ENCODE peak calls at places on chromosomes 5 and 9, in seven cellular contexts. Q, J, B, K, Z, S and H are unnamed samples.

GRCh38 chr9:19174127-19174921 is 47.0 kb upstream of the PLIN2 start:
- DNase-seq in B (peak; percentile 85), Z (peak; percentile 96), S (peak; percentile 83), K (peak; percentile 98), J (peak; percentile 65), Q (peak; percentile 34), H (peak; percentile 94)

GRCh38 chr9:127938298-127938690 is 640 bp upstream of the DPM2 start:
- DNase-seq in J (no peak), Q (no peak), B (no peak), S (no peak), Z (no peak), K (no peak), H (no peak)

GRCh38 chr5:115825948-115826347 is 9.5 kb upstream of the CDO1 start:
- DNase-seq in Q (no peak), B (no peak), J (no peak), S (no peak), K (no peak), Z (no peak), H (no peak)

GRCh38 chr5:127404190-127404589 is 113.2 kb upstream of the PRRC1 start:
- DNase-seq in K (no peak), Q (no peak), Z (no peak), J (no peak), S (no peak), B (no peak), H (no peak)

GRCh38 chr5:174552428-174552827 is 172.0 kb upstream of the MSX2 start:
- DNase-seq in S (no peak), B (no peak), K (no peak), Q (no peak), Z (no peak), J (no peak), H (no peak)

GRCh38 chr9:127644428-127644827 is 32.4 kb downstream of the STXBP1 start:
- DNase-seq in J (no peak), Z (no peak), K (no peak), S (no peak), Q (no peak), B (no peak), H (no peak)

GRCh38 chr9:71685394-71685793 is 82.9 kb downstream of the CEMIP2 start:
- DNase-seq in S (no peak), Z (no peak), J (no peak), K (no peak), B (no peak), Q (no peak), H (no peak)

GRCh38 chr9:16371306-16371705 is 499.2 kb downstream of the BNC2 start:
- DNase-seq in K (no peak), Q (no peak), J (no peak), S (no peak), B (no peak), Z (no peak), H (no peak)

GRCh38 chr5:147216552-147217154 is 18.2 kb upstream of the STK32A start:
- DNase-seq in J (no peak), K (peak; percentile 2), B (peak; percentile 34), Z (no peak), S (no peak), Q (no peak), H (no peak)

GRCh38 chr5:96963267-96963666 is 27.4 kb downstream of the LNPEP start:
- DNase-seq in Q (peak; percentile 73), Z (peak; percentile 92), S (peak; percentile 60), B (peak; percentile 68), K (peak; percentile 93), J (no peak), H (peak; percentile 82)

GRCh38 chr5:179823937-179824744 is 3.4 kb downstream of the SQSTM1 start:
- DNase-seq in Z (no peak), S (no peak), J (no peak), B (no peak), K (no peak), Q (no peak), H (no peak)

GRCh38 chr5:11687498-11687897 is 216.7 kb downstream of the CTNND2 start:
- DNase-seq in Z (no peak), K (no peak), J (no peak), S (no peak), B (no peak), Q (no peak), H (no peak)

GRCh38 chr5:176906126-176906525 is 7.0 kb upstream of the HK3 start:
- DNase-seq in B (no peak), J (no peak), Q (no peak), K (no peak), Z (no peak), S (no peak), H (no peak)

GRCh38 chr5:92581690-92582089 is 999.3 kb downstream of the NR2F1-AS1 start:
- DNase-seq in K (no peak), S (no peak), J (no peak), B (no peak), Q (no peak), Z (no peak), H (no peak)

GRCh38 chr5:109105631-109106267 is 304.0 kb downstream of the PJA2 start:
- DNase-seq in Q (no peak), K (peak; percentile 96), B (peak; percentile 90), J (peak; percentile 41), Z (peak; percentile 80), S (peak; percentile 10), H (peak; percentile 94)

GRCh38 chr9:37645903-37646506 is 4.7 kb upstream of the FRMPD1 start:
- DNase-seq in Z (no peak), K (no peak), B (no peak), S (no peak), J (no peak), Q (no peak), H (no peak)

GRCh38 chr9:93682155-93682968 is 106.0 kb downstream of the PHF2 start:
- DNase-seq in Q (peak; percentile 43), K (peak; percentile 40), J (no peak), S (peak; percentile 77), Z (peak; percentile 43), B (peak; percentile 38), H (peak; percentile 75)

GRCh38 chr5:172904643-172905345 is 54.4 kb upstream of the RPL26L1 start:
- DNase-seq in B (peak; percentile 85), J (no peak), Q (peak; percentile 86), Z (no peak), S (peak; percentile 78), K (peak; percentile 82), H (peak; percentile 86)

GRCh38 chr9:124897570-124898460 is 35.9 kb downstream of the ARPC5L start:
- DNase-seq in S (no peak), B (no peak), J (no peak), Q (no peak), K (no peak), Z (no peak), H (no peak)

DNA sequence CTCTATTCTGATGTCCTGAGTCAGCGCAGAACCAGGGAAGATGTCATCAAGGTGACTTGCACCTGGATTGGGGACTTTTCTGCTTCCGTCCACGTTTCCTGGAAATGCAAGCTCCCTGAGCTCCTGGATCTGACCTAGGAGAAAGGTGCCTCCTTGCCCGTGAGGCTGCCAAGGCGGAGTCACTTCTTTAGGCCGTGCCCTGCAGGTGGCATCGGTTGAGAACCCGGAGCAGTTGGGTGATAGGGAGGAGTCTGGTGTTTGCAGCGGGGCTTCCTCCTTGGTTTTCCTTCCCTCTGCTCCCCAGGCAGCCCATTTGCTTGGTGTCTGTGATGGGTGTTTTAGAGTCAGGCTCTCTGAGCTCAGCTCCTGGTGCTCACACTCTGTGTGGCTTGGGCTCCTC is 15.2 kb downstream of the NANS start:
- DNase-seq in Z (no peak), K (no peak), B (no peak), Q (no peak), J (no peak), S (no peak), H (no peak)
- TF ChIP-seq CTCF in Z (no peak), K (no peak), B (no peak), Q (no peak), J (no peak), S (no peak), H (no peak)

DNA sequence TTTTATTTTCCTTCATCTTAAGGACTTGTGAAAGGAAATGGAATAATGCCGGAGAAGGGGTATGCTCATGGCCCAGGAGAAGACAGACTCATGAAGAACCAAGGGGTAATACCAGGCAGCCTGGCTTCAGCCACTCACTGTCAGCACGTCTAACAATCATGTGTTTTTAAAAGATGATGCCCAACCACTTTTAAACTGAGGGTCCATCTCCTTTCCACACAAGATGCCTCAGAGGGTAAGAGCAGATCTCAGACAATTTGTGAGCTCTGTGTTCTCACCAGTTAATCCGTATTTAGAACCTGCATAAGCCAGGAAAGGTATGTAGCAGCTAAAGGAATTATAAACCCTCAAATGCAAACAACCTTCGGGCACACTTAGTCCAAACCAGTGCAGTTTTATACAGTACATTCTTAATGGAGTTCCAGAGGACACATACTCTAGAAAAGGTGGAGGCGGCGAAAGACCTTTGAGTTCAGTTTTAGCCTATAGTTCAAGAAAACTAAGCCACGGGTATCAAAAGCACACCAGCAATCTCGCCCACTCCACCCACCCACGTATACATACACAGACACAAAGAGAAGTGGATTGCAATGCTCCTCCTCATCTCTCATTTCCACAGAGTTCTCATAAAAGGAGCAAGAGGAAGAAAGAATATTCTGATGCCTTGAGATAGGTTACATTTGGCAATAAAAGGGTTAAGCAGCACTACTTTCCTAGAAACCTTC is 2.6 kb downstream of the DIAPH1 start:
- DNase-seq in B (no peak), Q (no peak), S (no peak), K (no peak), J (no peak), Z (no peak), H (no peak)
- H3K4me3 ChIP-seq in B (no peak overlapping the region), Q (peak overlapping the region; percentile 98), S (no peak overlapping the region), K (no peak overlapping the region), J (no peak overlapping the region), Z (no peak overlapping the region), H (no peak overlapping the region)

DNA sequence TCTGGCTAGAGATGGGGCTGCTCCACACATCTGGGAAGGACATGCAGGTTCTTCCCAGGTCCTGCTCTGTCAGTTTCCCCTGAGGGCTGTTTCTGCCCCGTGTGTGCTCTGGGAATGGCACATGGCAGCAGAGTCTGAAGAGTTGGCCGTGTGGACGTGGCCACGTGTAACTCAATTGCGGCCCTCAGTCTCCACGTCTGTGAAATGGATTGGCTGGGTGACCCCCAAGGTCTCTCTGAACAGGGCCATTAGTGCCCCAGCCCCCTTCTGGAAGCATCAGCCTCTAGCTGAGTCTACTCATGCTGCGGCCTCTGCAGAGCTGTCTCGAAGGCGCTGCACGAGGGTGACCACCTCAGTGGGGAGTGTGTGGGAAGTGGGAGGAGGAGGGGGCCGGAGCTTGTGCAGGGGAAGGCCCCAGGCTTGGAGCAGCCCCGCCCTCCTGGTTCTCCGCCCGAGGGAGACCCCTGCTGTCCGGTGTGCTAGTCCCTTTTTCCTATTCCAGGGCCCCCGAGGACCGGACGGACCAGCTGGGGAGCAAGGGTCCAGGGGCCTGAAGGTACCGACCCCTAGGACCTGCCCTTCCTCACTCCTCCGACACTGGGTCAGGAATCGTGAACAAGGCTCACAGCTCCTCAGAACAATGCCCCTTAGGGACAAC is 58.9 kb upstream of the ORM1 start:
- DNase-seq in B (peak; percentile 31), J (no peak), Q (no peak), K (no peak), Z (no peak), S (peak; percentile 42), H (peak; percentile 57)
- TF ChIP-seq CTCF in B (peak; percentile 56), J (peak; percentile 51), Q (peak; percentile 13), K (no peak), Z (peak; percentile 29), S (peak; percentile 29), H (peak; percentile 24)

DNA sequence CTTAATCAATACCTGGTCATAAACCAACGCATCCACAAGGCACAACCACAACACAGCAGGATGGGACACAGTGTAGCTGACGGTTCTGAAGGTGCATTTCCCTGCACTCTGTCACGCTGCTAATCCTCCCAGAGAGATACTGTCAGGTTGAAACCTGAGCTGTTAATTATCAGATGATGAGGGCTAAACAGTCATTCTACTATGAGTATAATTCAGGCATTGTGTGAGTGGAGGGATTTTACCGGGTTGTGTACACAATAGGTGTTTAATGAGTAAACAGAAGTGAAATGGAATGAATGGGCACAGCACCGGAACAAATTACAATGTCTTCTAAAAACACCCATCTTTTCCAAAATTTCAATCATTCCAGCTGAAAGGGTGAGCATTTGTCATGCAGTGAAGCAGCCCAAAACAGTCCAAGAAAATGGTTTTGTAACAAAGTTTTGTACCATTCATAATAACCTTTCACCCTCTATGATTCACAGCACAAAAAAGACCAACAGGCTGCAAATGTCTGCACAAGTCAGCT is 71.5 kb downstream of the ABCA1 start:
- DNase-seq in J (no peak), B (no peak), S (no peak), Q (no peak), Z (no peak), K (peak; percentile 55), H (no peak)
- H3K4me3 ChIP-seq in J (no peak overlapping the region), B (no peak overlapping the region), S (no peak overlapping the region), Q (no peak overlapping the region), Z (no peak overlapping the region), K (no peak overlapping the region), H (no peak overlapping the region)